ENCODE peak calls at places on chromosomes 13 and 19, in ten cellular contexts. One of them, this sample, is unnamed.
A peak's percentile ranks its signal among the peaks of the same experiment; 100 is the strongest.

GRCh38 chr13:75544681-75545333 is 4.8 kb upstream of the UCHL3 start:
- DNase-seq in left ventricle myocardium superior: no peak
- DNase-seq in upper lobe of right lung: no peak
- DNase-seq in stimulated activated CD4-positive, alpha-beta T cell treated with anti-CD3 and anti-CD28 coated beads, Interleukin-1b, Interleukin-23, amount 100 ng/mL, for 1 hour: no peak
- DNase-seq in breast epithelium: no peak
- DNase-seq in sciatic nerve: no peak
- DNase-seq in omental fat pad: no peak
- DNase-seq in dorsolateral prefrontal cortex: no peak
- DNase-seq in stomach: no peak
- DNase-seq in EH: peak; percentile 89
- DNase-seq in this sample: no peak

GRCh38 chr13:37058801-37059135 is 720 bp downstream of the SUPT20H start:
- DNase-seq in breast epithelium: no peak
- DNase-seq in sciatic nerve: no peak
- DNase-seq in upper lobe of right lung: no peak
- DNase-seq in stomach: no peak
- DNase-seq in left ventricle myocardium superior: no peak
- DNase-seq in EH: no peak
- DNase-seq in dorsolateral prefrontal cortex: peak; percentile 11
- DNase-seq in stimulated activated CD4-positive, alpha-beta T cell treated with anti-CD3 and anti-CD28 coated beads, Interleukin-1b, Interleukin-23, amount 100 ng/mL, for 1 hour: no peak
- DNase-seq in omental fat pad: no peak
- DNase-seq in this sample: peak; percentile 25

GRCh38 chr19:54411033-54411432 is 4.2 kb upstream of the TTYH1 start:
- DNase-seq in stomach: no peak
- DNase-seq in upper lobe of right lung: no peak
- DNase-seq in omental fat pad: no peak
- DNase-seq in EH: no peak
- DNase-seq in dorsolateral prefrontal cortex: no peak
- DNase-seq in breast epithelium: no peak
- DNase-seq in left ventricle myocardium superior: no peak
- DNase-seq in stimulated activated CD4-positive, alpha-beta T cell treated with anti-CD3 and anti-CD28 coated beads, Interleukin-1b, Interleukin-23, amount 100 ng/mL, for 1 hour: no peak
- DNase-seq in sciatic nerve: no peak
- DNase-seq in this sample: no peak

GRCh38 chr13:22940736-22941135 is 240.0 kb upstream of the SGCG start:
- DNase-seq in stomach: no peak
- DNase-seq in upper lobe of right lung: no peak
- DNase-seq in breast epithelium: no peak
- DNase-seq in omental fat pad: no peak
- DNase-seq in stimulated activated CD4-positive, alpha-beta T cell treated with anti-CD3 and anti-CD28 coated beads, Interleukin-1b, Interleukin-23, amount 100 ng/mL, for 1 hour: no peak
- DNase-seq in sciatic nerve: no peak
- DNase-seq in dorsolateral prefrontal cortex: no peak
- DNase-seq in left ventricle myocardium superior: no peak
- DNase-seq in EH: no peak
- DNase-seq in this sample: no peak

GRCh38 chr13:72565893-72566292 is 161.5 kb downstream of the MZT1 start:
- DNase-seq in EH: peak; percentile 39
- DNase-seq in sciatic nerve: no peak
- DNase-seq in left ventricle myocardium superior: no peak
- DNase-seq in stomach: no peak
- DNase-seq in omental fat pad: no peak
- DNase-seq in stimulated activated CD4-positive, alpha-beta T cell treated with anti-CD3 and anti-CD28 coated beads, Interleukin-1b, Interleukin-23, amount 100 ng/mL, for 1 hour: no peak
- DNase-seq in breast epithelium: no peak
- DNase-seq in dorsolateral prefrontal cortex: no peak
- DNase-seq in upper lobe of right lung: no peak
- DNase-seq in this sample: no peak

GRCh38 chr19:17490411-17490810 is 20.1 kb downstream of the SLC27A1 start:
- DNase-seq in sciatic nerve: no peak
- DNase-seq in EH: no peak
- DNase-seq in left ventricle myocardium superior: no peak
- DNase-seq in dorsolateral prefrontal cortex: no peak
- DNase-seq in upper lobe of right lung: no peak
- DNase-seq in stimulated activated CD4-positive, alpha-beta T cell treated with anti-CD3 and anti-CD28 coated beads, Interleukin-1b, Interleukin-23, amount 100 ng/mL, for 1 hour: no peak
- DNase-seq in breast epithelium: no peak
- DNase-seq in stomach: no peak
- DNase-seq in omental fat pad: no peak
- DNase-seq in this sample: peak; percentile 46

GRCh38 chr19:29704562-29705558 is 10.2 kb downstream of the C19orf12 start:
- DNase-seq in upper lobe of right lung: no peak
- DNase-seq in stimulated activated CD4-positive, alpha-beta T cell treated with anti-CD3 and anti-CD28 coated beads, Interleukin-1b, Interleukin-23, amount 100 ng/mL, for 1 hour: no peak
- DNase-seq in EH: no peak
- DNase-seq in dorsolateral prefrontal cortex: no peak
- DNase-seq in stomach: no peak
- DNase-seq in sciatic nerve: no peak
- DNase-seq in left ventricle myocardium superior: no peak
- DNase-seq in breast epithelium: no peak
- DNase-seq in omental fat pad: no peak
- DNase-seq in this sample: no peak

GRCh38 chr19:33445752-33446070 is 72.2 kb downstream of the CEBPG start:
- DNase-seq in omental fat pad: no peak
- DNase-seq in sciatic nerve: no peak
- DNase-seq in breast epithelium: peak; percentile 35
- DNase-seq in stimulated activated CD4-positive, alpha-beta T cell treated with anti-CD3 and anti-CD28 coated beads, Interleukin-1b, Interleukin-23, amount 100 ng/mL, for 1 hour: no peak
- DNase-seq in stomach: no peak
- DNase-seq in dorsolateral prefrontal cortex: no peak
- DNase-seq in upper lobe of right lung: no peak
- DNase-seq in EH: no peak
- DNase-seq in left ventricle myocardium superior: no peak
- DNase-seq in this sample: no peak

GRCh38 chr19:15378529-15379082 is 981 bp downstream of the AKAP8 start:
- DNase-seq in stimulated activated CD4-positive, alpha-beta T cell treated with anti-CD3 and anti-CD28 coated beads, Interleukin-1b, Interleukin-23, amount 100 ng/mL, for 1 hour: no peak
- DNase-seq in upper lobe of right lung: peak; percentile 79
- DNase-seq in stomach: peak; percentile 59
- DNase-seq in dorsolateral prefrontal cortex: peak; percentile 53
- DNase-seq in EH: peak; percentile 63
- DNase-seq in breast epithelium: no peak
- DNase-seq in left ventricle myocardium superior: peak; percentile 65
- DNase-seq in omental fat pad: no peak
- DNase-seq in sciatic nerve: no peak
- DNase-seq in this sample: peak; percentile 44

GRCh38 chr19:46069841-46070341 is 29.1 kb upstream of the IGFL4 start:
- DNase-seq in stomach: no peak
- DNase-seq in dorsolateral prefrontal cortex: no peak
- DNase-seq in EH: peak; percentile 88
- DNase-seq in upper lobe of right lung: no peak
- DNase-seq in sciatic nerve: no peak
- DNase-seq in omental fat pad: no peak
- DNase-seq in left ventricle myocardium superior: no peak
- DNase-seq in breast epithelium: no peak
- DNase-seq in stimulated activated CD4-positive, alpha-beta T cell treated with anti-CD3 and anti-CD28 coated beads, Interleukin-1b, Interleukin-23, amount 100 ng/mL, for 1 hour: no peak
- DNase-seq in this sample: no peak

GRCh38 chr19:756232-756631 is 5.3 kb downstream of the MISP start:
- DNase-seq in dorsolateral prefrontal cortex: no peak
- DNase-seq in sciatic nerve: no peak
- DNase-seq in breast epithelium: no peak
- DNase-seq in EH: peak; percentile 45
- DNase-seq in upper lobe of right lung: no peak
- DNase-seq in stimulated activated CD4-positive, alpha-beta T cell treated with anti-CD3 and anti-CD28 coated beads, Interleukin-1b, Interleukin-23, amount 100 ng/mL, for 1 hour: no peak
- DNase-seq in omental fat pad: no peak
- DNase-seq in stomach: no peak
- DNase-seq in left ventricle myocardium superior: no peak
- DNase-seq in this sample: no peak

GRCh38 chr19:11446652-11447301 is 11.3 kb downstream of the PRKCSH start:
- DNase-seq in stimulated activated CD4-positive, alpha-beta T cell treated with anti-CD3 and anti-CD28 coated beads, Interleukin-1b, Interleukin-23, amount 100 ng/mL, for 1 hour: no peak
- DNase-seq in stomach: peak; percentile 63
- DNase-seq in breast epithelium: no peak
- DNase-seq in left ventricle myocardium superior: peak; percentile 72
- DNase-seq in EH: peak; percentile 36
- DNase-seq in omental fat pad: no peak
- DNase-seq in sciatic nerve: no peak
- DNase-seq in upper lobe of right lung: peak; percentile 82
- DNase-seq in dorsolateral prefrontal cortex: peak; percentile 71
- DNase-seq in this sample: no peak

GRCh38 chr19:44890366-44891015 is 563 bp upstream of the TOMM40 start:
- DNase-seq in breast epithelium: peak; percentile 100
- DNase-seq in omental fat pad: no peak
- DNase-seq in left ventricle myocardium superior: no peak
- DNase-seq in EH: peak; percentile 100
- DNase-seq in stomach: no peak
- DNase-seq in stimulated activated CD4-positive, alpha-beta T cell treated with anti-CD3 and anti-CD28 coated beads, Interleukin-1b, Interleukin-23, amount 100 ng/mL, for 1 hour: no peak
- DNase-seq in dorsolateral prefrontal cortex: peak; percentile 100
- DNase-seq in upper lobe of right lung: peak; percentile 100
- DNase-seq in sciatic nerve: no peak
- DNase-seq in this sample: peak; percentile 100

GRCh38 chr19:1069009-1069779 is 2.2 kb downstream of the ARHGAP45 start:
- DNase-seq in EH: no peak
- DNase-seq in breast epithelium: no peak
- DNase-seq in omental fat pad: no peak
- DNase-seq in stimulated activated CD4-positive, alpha-beta T cell treated with anti-CD3 and anti-CD28 coated beads, Interleukin-1b, Interleukin-23, amount 100 ng/mL, for 1 hour: peak; percentile 48
- DNase-seq in dorsolateral prefrontal cortex: no peak
- DNase-seq in sciatic nerve: peak; percentile 76
- DNase-seq in stomach: peak; percentile 74
- DNase-seq in left ventricle myocardium superior: peak; percentile 81
- DNase-seq in upper lobe of right lung: peak; percentile 92
- DNase-seq in this sample: peak; percentile 69

GRCh38 chr19:42465827-42466280 is 23.1 kb upstream of the CXCL17 start:
- DNase-seq in EH: no peak
- DNase-seq in upper lobe of right lung: no peak
- DNase-seq in stimulated activated CD4-positive, alpha-beta T cell treated with anti-CD3 and anti-CD28 coated beads, Interleukin-1b, Interleukin-23, amount 100 ng/mL, for 1 hour: no peak
- DNase-seq in dorsolateral prefrontal cortex: no peak
- DNase-seq in stomach: no peak
- DNase-seq in breast epithelium: no peak
- DNase-seq in sciatic nerve: no peak
- DNase-seq in omental fat pad: no peak
- DNase-seq in left ventricle myocardium superior: no peak
- DNase-seq in this sample: no peak

GRCh38 chr13:32989331-32989730 is 26.9 kb upstream of the KL start:
- DNase-seq in EH: no peak
- DNase-seq in breast epithelium: no peak
- DNase-seq in left ventricle myocardium superior: no peak
- DNase-seq in stomach: no peak
- DNase-seq in dorsolateral prefrontal cortex: no peak
- DNase-seq in omental fat pad: no peak
- DNase-seq in upper lobe of right lung: no peak
- DNase-seq in stimulated activated CD4-positive, alpha-beta T cell treated with anti-CD3 and anti-CD28 coated beads, Interleukin-1b, Interleukin-23, amount 100 ng/mL, for 1 hour: no peak
- DNase-seq in sciatic nerve: no peak
- DNase-seq in this sample: no peak

GRCh38 chr13:109162248-109163051 is 533.0 kb downstream of the MYO16 start:
- DNase-seq in breast epithelium: no peak
- DNase-seq in stimulated activated CD4-positive, alpha-beta T cell treated with anti-CD3 and anti-CD28 coated beads, Interleukin-1b, Interleukin-23, amount 100 ng/mL, for 1 hour: no peak
- DNase-seq in dorsolateral prefrontal cortex: no peak
- DNase-seq in omental fat pad: no peak
- DNase-seq in stomach: no peak
- DNase-seq in sciatic nerve: no peak
- DNase-seq in left ventricle myocardium superior: no peak
- DNase-seq in EH: no peak
- DNase-seq in upper lobe of right lung: no peak
- DNase-seq in this sample: no peak

GRCh38 chr13:94093652-94094310 is 385.7 kb downstream of the DCT start:
- DNase-seq in sciatic nerve: no peak
- DNase-seq in left ventricle myocardium superior: no peak
- DNase-seq in omental fat pad: no peak
- DNase-seq in stimulated activated CD4-positive, alpha-beta T cell treated with anti-CD3 and anti-CD28 coated beads, Interleukin-1b, Interleukin-23, amount 100 ng/mL, for 1 hour: no peak
- DNase-seq in EH: peak; percentile 7
- DNase-seq in stomach: no peak
- DNase-seq in breast epithelium: no peak
- DNase-seq in dorsolateral prefrontal cortex: no peak
- DNase-seq in upper lobe of right lung: no peak
- DNase-seq in this sample: no peak

GRCh38 chr13:80665792-80666333 is 324.9 kb upstream of the SPRY2 start:
- DNase-seq in sciatic nerve: no peak
- DNase-seq in stimulated activated CD4-positive, alpha-beta T cell treated with anti-CD3 and anti-CD28 coated beads, Interleukin-1b, Interleukin-23, amount 100 ng/mL, for 1 hour: no peak
- DNase-seq in EH: no peak
- DNase-seq in breast epithelium: no peak
- DNase-seq in left ventricle myocardium superior: no peak
- DNase-seq in dorsolateral prefrontal cortex: no peak
- DNase-seq in omental fat pad: no peak
- DNase-seq in upper lobe of right lung: no peak
- DNase-seq in stomach: no peak
- DNase-seq in this sample: no peak

GRCh38 chr19:11203194-11204075 is 6.1 kb upstream of the KANK2 start:
- DNase-seq in stomach: peak; percentile 59
- DNase-seq in omental fat pad: peak; percentile 63
- DNase-seq in sciatic nerve: peak; percentile 88
- DNase-seq in upper lobe of right lung: peak; percentile 82
- DNase-seq in EH: peak; percentile 98
- DNase-seq in left ventricle myocardium superior: peak; percentile 87
- DNase-seq in dorsolateral prefrontal cortex: peak; percentile 9
- DNase-seq in stimulated activated CD4-positive, alpha-beta T cell treated with anti-CD3 and anti-CD28 coated beads, Interleukin-1b, Interleukin-23, amount 100 ng/mL, for 1 hour: no peak
- DNase-seq in breast epithelium: no peak
- DNase-seq in this sample: no peak

GRCh38 chr13:95226932-95227718 is 74.1 kb downstream of the ABCC4 start:
- DNase-seq in omental fat pad: no peak
- DNase-seq in EH: no peak
- DNase-seq in sciatic nerve: no peak
- DNase-seq in breast epithelium: no peak
- DNase-seq in stomach: no peak
- DNase-seq in left ventricle myocardium superior: no peak
- DNase-seq in dorsolateral prefrontal cortex: no peak
- DNase-seq in stimulated activated CD4-positive, alpha-beta T cell treated with anti-CD3 and anti-CD28 coated beads, Interleukin-1b, Interleukin-23, amount 100 ng/mL, for 1 hour: no peak
- DNase-seq in upper lobe of right lung: no peak
- DNase-seq in this sample: no peak

GRCh38 chr13:40653558-40654318 is 12.7 kb downstream of the FOXO1 start:
- DNase-seq in upper lobe of right lung: no peak
- DNase-seq in EH: peak; percentile 44
- DNase-seq in dorsolateral prefrontal cortex: no peak
- DNase-seq in left ventricle myocardium superior: no peak
- DNase-seq in breast epithelium: no peak
- DNase-seq in sciatic nerve: no peak
- DNase-seq in stimulated activated CD4-positive, alpha-beta T cell treated with anti-CD3 and anti-CD28 coated beads, Interleukin-1b, Interleukin-23, amount 100 ng/mL, for 1 hour: no peak
- DNase-seq in stomach: no peak
- DNase-seq in omental fat pad: no peak
- DNase-seq in this sample: no peak

GRCh38 chr13:98507060-98507797 is 69.7 kb downstream of the STK24 start:
- DNase-seq in EH: peak; percentile 79
- DNase-seq in sciatic nerve: no peak
- DNase-seq in dorsolateral prefrontal cortex: peak; percentile 73
- DNase-seq in omental fat pad: no peak
- DNase-seq in upper lobe of right lung: peak; percentile 73
- DNase-seq in breast epithelium: peak; percentile 74
- DNase-seq in left ventricle myocardium superior: peak; percentile 82
- DNase-seq in stomach: peak; percentile 86
- DNase-seq in stimulated activated CD4-positive, alpha-beta T cell treated with anti-CD3 and anti-CD28 coated beads, Interleukin-1b, Interleukin-23, amount 100 ng/mL, for 1 hour: no peak
- DNase-seq in this sample: no peak

GRCh38 chr13:26473571-26474230 is 83.8 kb upstream of the WASF3 start:
- DNase-seq in stimulated activated CD4-positive, alpha-beta T cell treated with anti-CD3 and anti-CD28 coated beads, Interleukin-1b, Interleukin-23, amount 100 ng/mL, for 1 hour: no peak
- DNase-seq in omental fat pad: no peak
- DNase-seq in EH: no peak
- DNase-seq in left ventricle myocardium superior: no peak
- DNase-seq in breast epithelium: no peak
- DNase-seq in upper lobe of right lung: no peak
- DNase-seq in sciatic nerve: no peak
- DNase-seq in stomach: no peak
- DNase-seq in dorsolateral prefrontal cortex: peak; percentile 63
- DNase-seq in this sample: no peak

GRCh38 chr19:35642798-35643254 is 1.3 kb downstream of the ETV2 start:
- DNase-seq in stomach: no peak
- DNase-seq in sciatic nerve: peak; percentile 72
- DNase-seq in EH: no peak
- DNase-seq in breast epithelium: no peak
- DNase-seq in upper lobe of right lung: no peak
- DNase-seq in dorsolateral prefrontal cortex: no peak
- DNase-seq in omental fat pad: no peak
- DNase-seq in stimulated activated CD4-positive, alpha-beta T cell treated with anti-CD3 and anti-CD28 coated beads, Interleukin-1b, Interleukin-23, amount 100 ng/mL, for 1 hour: no peak
- DNase-seq in left ventricle myocardium superior: no peak
- DNase-seq in this sample: no peak

GRCh38 chr13:106373989-106374572 is 161.4 kb downstream of the EFNB2 start:
- DNase-seq in upper lobe of right lung: no peak
- DNase-seq in EH: peak; percentile 74
- DNase-seq in omental fat pad: no peak
- DNase-seq in sciatic nerve: no peak
- DNase-seq in left ventricle myocardium superior: no peak
- DNase-seq in breast epithelium: no peak
- DNase-seq in dorsolateral prefrontal cortex: no peak
- DNase-seq in stimulated activated CD4-positive, alpha-beta T cell treated with anti-CD3 and anti-CD28 coated beads, Interleukin-1b, Interleukin-23, amount 100 ng/mL, for 1 hour: no peak
- DNase-seq in stomach: no peak
- DNase-seq in this sample: no peak

GRCh38 chr13:36746051-36746450 is 72.2 kb downstream of the SERTM1 start:
- DNase-seq in stimulated activated CD4-positive, alpha-beta T cell treated with anti-CD3 and anti-CD28 coated beads, Interleukin-1b, Interleukin-23, amount 100 ng/mL, for 1 hour: no peak
- DNase-seq in omental fat pad: no peak
- DNase-seq in stomach: no peak
- DNase-seq in sciatic nerve: no peak
- DNase-seq in dorsolateral prefrontal cortex: no peak
- DNase-seq in breast epithelium: no peak
- DNase-seq in EH: no peak
- DNase-seq in upper lobe of right lung: no peak
- DNase-seq in left ventricle myocardium superior: no peak
- DNase-seq in this sample: no peak

GRCh38 chr19:34851277-34851804 is 75.4 kb upstream of the ZNF30 start:
- DNase-seq in left ventricle myocardium superior: no peak
- DNase-seq in omental fat pad: no peak
- DNase-seq in dorsolateral prefrontal cortex: no peak
- DNase-seq in sciatic nerve: no peak
- DNase-seq in EH: no peak
- DNase-seq in upper lobe of right lung: peak; percentile 31
- DNase-seq in stimulated activated CD4-positive, alpha-beta T cell treated with anti-CD3 and anti-CD28 coated beads, Interleukin-1b, Interleukin-23, amount 100 ng/mL, for 1 hour: no peak
- DNase-seq in stomach: no peak
- DNase-seq in breast epithelium: no peak
- DNase-seq in this sample: no peak